ENCODE peak calls at places on chromosome 22, in four cellular contexts. P, M, X and Z are unnamed samples.

GRCh38 chr22:23070418-23071162 is at the start of gene GNAZ:
- DNase-seq in X (no peak), M (peak; percentile 85), P (peak; percentile 12), Z (peak; percentile 88)

GRCh38 chr22:43262990-43263644 is 76.2 kb upstream of the TTLL12 start:
- DNase-seq in M (peak; percentile 85), X (no peak), P (no peak), Z (peak; percentile 88)

GRCh38 chr22:48212727-48213126 is 1450.3 kb downstream of the TBC1D22A start:
- DNase-seq in X (no peak), M (no peak), P (no peak), Z (no peak)

GRCh38 chr22:42915980-42916765 is 59.1 kb upstream of the ARFGAP3 start:
- DNase-seq in X (no peak), P (no peak), M (no peak), Z (no peak)

GRCh38 chr22:29306830-29307657 is 594 bp downstream of the GAS2L1 start:
- DNase-seq in X (peak; percentile 74), M (peak; percentile 93), P (peak; percentile 94), Z (peak; percentile 86)

GRCh38 chr22:29313126-29314071 is 2.1 kb downstream of the RASL10A start:
- DNase-seq in M (peak; percentile 78), X (no peak), P (peak; percentile 68), Z (peak; percentile 75)

GRCh38 chr22:39941661-39942060 is 18.5 kb upstream of the TMA7B start:
- DNase-seq in P (no peak), X (no peak), M (no peak), Z (no peak)

GRCh38 chr22:30572840-30573593 is 1.4 kb downstream of the GAL3ST1 start:
- DNase-seq in X (no peak), P (peak; percentile 32), M (peak; percentile 78), Z (no peak)

GRCh38 chr22:29994941-29995340 is 85.3 kb upstream of the HORMAD2 start:
- DNase-seq in M (no peak), P (peak; percentile 49), X (no peak), Z (no peak)

GRCh38 chr22:38953577-38954413 is 3.6 kb upstream of the APOBEC3A start:
- DNase-seq in P (peak; percentile 45), X (no peak), M (peak; percentile 46), Z (peak; percentile 80)

GRCh38 chr22:29729161-29729560 is 9.4 kb downstream of the CABP7 start:
- DNase-seq in X (no peak), M (no peak), P (no peak), Z (no peak)

GRCh38 chr22:32336185-32336603 is 21.5 kb upstream of the RFPL3 start:
- DNase-seq in M (no peak), X (no peak), P (no peak), Z (no peak)

GRCh38 chr22:42300286-42301071 is 30.0 kb upstream of the TCF20 start:
- DNase-seq in M (no peak), X (no peak), P (no peak), Z (no peak)

GRCh38 chr22:22587577-22588188 is 28.6 kb upstream of the PRAME start:
- DNase-seq in M (no peak), X (no peak), P (no peak), Z (no peak)

GRCh38 chr22:40687706-40688105 is 8.4 kb downstream of the MCHR1 start:
- DNase-seq in P (no peak), X (no peak), M (no peak), Z (no peak)

GRCh38 chr22:41613456-41613855 is 7.4 kb downstream of the DESI1 start:
- DNase-seq in M (no peak), X (no peak), P (no peak), Z (no peak)

GRCh38 chr22:37357471-37357870 is 69.8 kb downstream of the ELFN2 start:
- DNase-seq in P (peak; percentile 60), M (no peak), X (no peak), Z (no peak)
- H3K4me1 ChIP-seq in P (peaks cover 12% of the 10 kb centered on the region), M (no peaks in the 10 kb centered on the region), X (no peaks in the 10 kb centered on the region), Z (no peaks in the 10 kb centered on the region)

GRCh38 chr22:24337894-24338645 is 67.4 kb downstream of the SPECC1L start:
- DNase-seq in X (no peak), P (no peak), M (no peak), Z (no peak)

GRCh38 chr22:24341657-24342056 is 71.0 kb downstream of the SPECC1L start:
- DNase-seq in M (no peak), X (no peak), P (no peak), Z (no peak)

GRCh38 chr22:24339452-24339747 is 68.8 kb downstream of the SPECC1L start:
- DNase-seq in P (no peak), M (no peak), X (no peak), Z (no peak)

GRCh38 chr22:24335529-24335928 is 64.9 kb downstream of the SPECC1L start:
- DNase-seq in X (no peak), M (no peak), P (peak; percentile 38), Z (no peak)

GRCh38 chr22:24338701-24339451 is 68.2 kb downstream of the SPECC1L start:
- DNase-seq in X (no peak), M (no peak), P (peak; percentile 70), Z (no peak)
- H3K4me3 ChIP-seq in X (no peak overlapping the region), M (no peak overlapping the region), P (peak overlapping the region; percentile 42), Z (no peak overlapping the region)

GRCh38 chr22:19787849-19788141 is 27.2 kb downstream of the TBX1 start:
- DNase-seq in M (peak; percentile 50), X (no peak), P (no peak), Z (peak; percentile 64)

GRCh38 chr22:19791243-19791642 is 30.7 kb downstream of the TBX1 start:
- DNase-seq in M (no peak), P (no peak), X (no peak), Z (no peak)

GRCh38 chr22:19789828-19790227 is 29.2 kb downstream of the TBX1 start:
- DNase-seq in X (no peak), P (no peak), M (no peak), Z (peak; percentile 24)

GRCh38 chr22:19788661-19789225 is 28.2 kb downstream of the TBX1 start:
- DNase-seq in P (no peak), M (peak; percentile 60), X (no peak), Z (peak; percentile 63)

GRCh38 chr22:19789406-19789805 is 28.8 kb downstream of the TBX1 start:
- DNase-seq in P (no peak), X (no peak), M (peak; percentile 63), Z (peak; percentile 36)
- H3K4me1 ChIP-seq in P (no peaks in the 10 kb centered on the region), X (no peaks in the 10 kb centered on the region), M (no peaks in the 10 kb centered on the region), Z (no peaks in the 10 kb centered on the region)

GRCh38 chr22:50475652-50476002 is 792 bp upstream of the SBF1 start:
- DNase-seq in M (no peak), P (no peak), X (no peak), Z (no peak)
- H3K4me3 ChIP-seq in M (peak overlapping the region; percentile 60), P (peak overlapping the region; percentile 65), X (peak overlapping the region; percentile 51), Z (peak overlapping the region; percentile 57)

GRCh38 chr22:19849800-19850481 is 4.7 kb downstream of the GNB1L start:
- DNase-seq in X (no peak), P (no peak), M (peak; percentile 51), Z (no peak)
- H3K4me1 ChIP-seq in X (peaks cover 7% of the 10 kb centered on the region), P (peaks cover 18% of the 10 kb centered on the region), M (peaks cover 7% of the 10 kb centered on the region), Z (peaks cover 48% of the 10 kb centered on the region)

DNA sequence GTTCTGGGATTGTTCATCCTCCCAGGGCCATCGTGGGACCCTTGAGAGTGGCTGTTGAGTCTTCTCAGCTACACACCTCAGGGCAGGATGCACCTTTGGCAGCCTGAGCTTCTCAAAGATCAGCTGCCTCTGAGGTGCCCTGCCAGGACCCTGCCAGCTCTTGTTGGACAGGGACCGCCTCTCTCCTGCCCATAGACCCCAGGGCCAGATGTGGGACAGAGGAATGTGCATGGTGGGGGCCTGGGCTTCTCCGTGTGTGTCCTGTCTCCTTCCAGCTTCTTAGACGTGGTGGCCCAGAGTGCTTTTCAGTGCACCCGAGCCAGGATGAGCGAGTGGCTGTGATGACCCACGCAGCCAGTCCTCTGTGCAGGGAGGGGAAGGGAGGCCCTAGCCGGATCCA is 5.9 kb upstream of the TRMU start:
- DNase-seq in P (no peak), X (no peak), M (peak; percentile 43), Z (peak; percentile 35)
- H3K4me3 ChIP-seq in P (no peak overlapping the region), X (no peak overlapping the region), M (no peak overlapping the region), Z (no peak overlapping the region)

GRCh38 chr22:35594686-35595085 is 22.4 kb downstream of the MB start:
- DNase-seq in P (no peak), X (no peak), M (peak; percentile 22), Z (no peak)
- H3K4me1 ChIP-seq in P (peaks cover 9% of the 10 kb centered on the region), X (no peaks in the 10 kb centered on the region), M (no peaks in the 10 kb centered on the region), Z (no peaks in the 10 kb centered on the region)

GRCh38 chr22:17222503-17222902 is 3.3 kb upstream of the ADA2 start:
- DNase-seq in P (no peak), X (no peak), M (peak; percentile 10), Z (no peak)
- H3K4me3 ChIP-seq in P (no peak overlapping the region), X (no peak overlapping the region), M (no peak overlapping the region), Z (no peak overlapping the region)

GRCh38 chr22:46580940-46581579 is 39.1 kb upstream of the GRAMD4 start:
- DNase-seq in X (peak; percentile 4), M (peak; percentile 52), P (no peak), Z (peak; percentile 28)

GRCh38 chr22:46581580-46582244 is 38.5 kb upstream of the GRAMD4 start:
- DNase-seq in M (peak; percentile 71), X (peak; percentile 4), P (no peak), Z (peak; percentile 74)

GRCh38 chr22:46583571-46583970 is 36.6 kb upstream of the GRAMD4 start:
- DNase-seq in M (peak; percentile 46), P (no peak), X (peak; percentile 3), Z (peak; percentile 44)

GRCh38 chr22:46584081-46584903 is 35.9 kb upstream of the GRAMD4 start:
- DNase-seq in M (peak; percentile 82), X (no peak), P (no peak), Z (peak; percentile 73)

DNA sequence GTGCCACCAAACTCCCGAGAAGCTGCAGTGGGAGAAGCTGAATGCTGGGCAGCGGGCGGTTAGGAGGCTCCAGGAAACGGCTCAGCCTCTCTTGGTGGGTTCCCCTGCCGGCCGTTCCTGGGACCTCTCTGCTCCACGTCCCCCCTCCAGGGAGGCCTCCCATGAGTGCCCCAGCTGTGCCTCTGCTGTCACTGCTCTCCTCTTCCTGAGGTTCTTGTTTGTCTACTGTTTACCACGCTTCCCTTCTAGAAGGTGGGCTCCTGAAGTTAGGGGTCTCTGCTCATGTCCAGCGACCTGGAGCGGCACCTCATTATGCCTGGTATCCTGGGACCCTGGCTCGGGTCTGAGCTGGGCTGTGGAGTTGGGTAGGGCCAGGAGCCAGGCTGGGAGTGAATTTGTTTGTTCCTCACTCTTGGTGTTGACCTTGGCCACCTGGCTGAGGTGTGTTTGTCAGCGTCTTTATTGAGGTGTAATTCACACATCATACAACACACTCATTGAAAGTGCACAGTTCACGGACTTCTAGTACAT is 37.8 kb upstream of the GRAMD4 start:
- DNase-seq in M (peak; percentile 61), X (no peak), P (no peak), Z (peak; percentile 69)
- H3K4me1 ChIP-seq in M (peaks cover 27% of the 10 kb centered on the region), X (peaks cover 54% of the 10 kb centered on the region), P (peaks cover 7% of the 10 kb centered on the region), Z (peaks cover 39% of the 10 kb centered on the region)